ENCODE peak calls at places on chromosomes 3 and 15, in seven cellular contexts. K is hepatocyte, C is right atrium auricular region, P is cardiac muscle cell, N is left ventricle myocardium inferior, D is stomach, F is left lung. U is an unnamed sample.
A peak's percentile ranks its signal among the peaks of the same experiment; 100 is the strongest.

GRCh38 chr3:158679547-158680000 is 7.1 kb upstream of the LXN start:
- DNase-seq in K (no peak), C (no peak), P (no peak), N (no peak), D (no peak), F (no peak), U (no peak)

GRCh38 chr3:172288625-172289024 is 159.6 kb downstream of the GHSR start:
- DNase-seq in K (no peak), C (no peak), P (no peak), N (no peak), D (no peak), F (no peak), U (no peak)

GRCh38 chr15:90002428-90002844 is 1.3 kb downstream of the ZNF710 start:
- DNase-seq in K (peak; percentile 62), C (no peak), P (peak; percentile 47), N (peak; percentile 44), D (no peak), F (peak; percentile 88), U (peak; percentile 31)

GRCh38 chr3:50365080-50365841 is 5.9 kb upstream of the TMEM115 start:
- DNase-seq in K (peak; percentile 95), C (peak; percentile 82), P (peak; percentile 86), N (peak; percentile 82), D (peak; percentile 95), F (peak; percentile 96), U (peak; percentile 91)

GRCh38 chr3:195566797-195567196 is 16.9 kb downstream of the APOD start:
- DNase-seq in K (no peak), C (no peak), P (no peak), N (no peak), D (no peak), F (no peak), U (no peak)

GRCh38 chr3:6578526-6578925 is 282.4 kb upstream of the GRM7 start:
- DNase-seq in K (no peak), C (no peak), P (no peak), N (no peak), D (no peak), F (no peak), U (no peak)

GRCh38 chr3:62793961-62794360 is 81.3 kb downstream of the CADPS start:
- DNase-seq in K (no peak), C (no peak), P (no peak), N (no peak), D (no peak), F (no peak), U (no peak)

GRCh38 chr3:114896978-114897377 is 250.1 kb downstream of the ZBTB20 start:
- DNase-seq in K (no peak), C (no peak), P (no peak), N (no peak), D (no peak), F (no peak), U (no peak)

DNA sequence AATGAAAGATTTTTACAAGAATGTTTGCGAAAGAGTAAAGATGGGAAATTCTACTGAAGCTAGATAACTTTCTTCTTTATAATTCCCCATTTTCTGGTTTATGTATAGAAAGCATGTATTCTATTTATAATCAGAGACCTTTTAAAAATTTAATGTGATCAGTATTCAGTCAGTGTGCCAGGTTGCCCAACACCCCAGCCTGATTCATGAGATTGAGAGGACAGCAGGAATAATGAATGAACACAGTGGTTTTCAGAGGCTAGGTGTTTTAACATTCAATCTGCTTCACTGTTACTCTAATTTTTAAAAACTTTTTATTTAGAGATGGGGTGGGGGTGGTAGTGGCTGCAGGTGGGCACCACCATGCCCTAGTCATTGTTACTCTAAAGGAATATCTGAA is 4.7 kb downstream of the WWTR1 start:
- DNase-seq in K (no peak), C (no peak), P (no peak), N (no peak), D (no peak), F (no peak), U (no peak)
- H3K4me1 ChIP-seq in K (peaks cover 25% of the 10 kb centered on the region), C (peaks cover 65% of the 10 kb centered on the region), P (peaks cover 20% of the 10 kb centered on the region), N (peaks cover 93% of the 10 kb centered on the region), D (peaks cover 19% of the 10 kb centered on the region), F (peaks cover 33% of the 10 kb centered on the region), U (peaks cover 4% of the 10 kb centered on the region)

GRCh38 chr3:182226995-182227394 is 515.3 kb downstream of the SOX2 start:
- DNase-seq in K (no peak), C (no peak), P (no peak), N (no peak), D (no peak), F (no peak), U (no peak)
- TF ChIP-seq CTCF in K (no peak), C (no peak), P (no peak), N (no peak), D (no peak), F (no peak), U (no peak)

GRCh38 chr3:53167418-53168174 is 6.6 kb downstream of the PRKCD start:
- DNase-seq in K (no peak), C (no peak), P (no peak), N (no peak), D (no peak), F (no peak), U (no peak)

GRCh38 chr3:53170325-53171108 is 9.5 kb downstream of the PRKCD start:
- DNase-seq in K (peak; percentile 48), C (no peak), P (no peak), N (no peak), D (no peak), F (peak; percentile 87), U (no peak)

GRCh38 chr3:53169832-53170324 is 8.9 kb downstream of the PRKCD start:
- DNase-seq in K (no peak), C (no peak), P (no peak), N (no peak), D (no peak), F (peak; percentile 69), U (no peak)

GRCh38 chr3:53168175-53168923 is 7.3 kb downstream of the PRKCD start:
- DNase-seq in K (no peak), C (no peak), P (no peak), N (peak; percentile 40), D (no peak), F (peak; percentile 81), U (no peak)

DNA sequence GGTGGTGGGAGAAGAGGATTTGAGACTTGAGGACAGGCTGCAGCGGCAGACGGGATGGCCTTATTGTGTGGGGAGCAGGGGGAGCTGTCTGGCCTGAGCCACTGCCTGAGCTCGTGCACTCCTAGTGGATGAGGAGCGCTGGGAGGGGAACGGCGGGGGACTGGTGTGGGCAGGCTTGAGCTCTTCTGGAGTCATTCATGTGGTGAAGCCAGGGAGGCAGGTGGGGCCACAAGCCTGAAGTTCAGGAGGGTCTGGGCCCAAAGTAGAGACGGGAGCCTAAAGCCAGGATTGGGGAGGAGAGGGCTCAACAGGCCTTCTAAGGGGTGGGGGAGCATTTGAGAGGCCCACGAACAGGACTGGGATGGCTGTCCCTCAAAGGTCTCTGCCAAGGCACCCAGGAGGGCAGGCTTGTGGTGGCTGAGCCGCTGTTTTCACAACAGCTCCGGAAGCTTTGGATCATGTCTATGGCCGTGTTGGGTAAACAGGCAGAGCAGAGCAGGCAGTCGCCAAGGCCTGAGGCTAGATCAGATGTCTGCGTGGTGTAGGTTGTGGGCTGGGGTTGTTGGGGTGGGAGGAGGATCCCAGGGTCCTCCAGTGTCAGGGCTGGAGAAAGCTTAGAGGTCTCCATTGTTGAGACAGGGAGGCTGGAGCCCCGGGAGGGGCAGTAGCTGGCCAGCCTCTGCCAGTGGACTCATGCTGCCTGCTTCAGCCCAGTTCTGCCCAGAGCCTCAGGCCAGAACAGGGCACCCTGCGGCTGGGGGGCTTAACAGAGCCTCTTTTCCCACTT is 8.2 kb downstream of the PRKCD start:
- DNase-seq in K (no peak), C (no peak), P (no peak), N (no peak), D (no peak), F (peak; percentile 80), U (peak; percentile 42)
- H3K27ac ChIP-seq in K (peak overlapping the region; percentile 71), C (peak overlapping the region; percentile 16), P (no peak overlapping the region), N (peak overlapping the region; percentile 36), D (peak overlapping the region; percentile 77), F (peak overlapping the region; percentile 95), U (peak overlapping the region; percentile 51)

GRCh38 chr15:71334434-71334833 is 219.2 kb downstream of the THSD4 start:
- DNase-seq in K (no peak), C (no peak), P (no peak), N (no peak), D (no peak), F (no peak), U (no peak)
- H3K4me1 ChIP-seq in K (peaks cover 8% of the 10 kb centered on the region), C (peaks cover 34% of the 10 kb centered on the region), P (peaks cover 9% of the 10 kb centered on the region), N (peaks cover 65% of the 10 kb centered on the region), D (peaks cover 12% of the 10 kb centered on the region), F (no peaks in the 10 kb centered on the region), U (no peaks in the 10 kb centered on the region)

GRCh38 chr3:16618721-16619120 is 13.5 kb upstream of the DAZL start:
- DNase-seq in K (no peak), C (no peak), P (no peak), N (no peak), D (no peak), F (no peak), U (no peak)
- TF ChIP-seq CTCF in K (no peak), C (no peak), P (no peak), N (no peak), D (no peak), F (no peak), U (no peak)

GRCh38 chr3:150710097-150710496 is 6.4 kb upstream of the ERICH6 start:
- DNase-seq in K (no peak), C (no peak), P (no peak), N (no peak), D (no peak), F (no peak), U (no peak)
- H3K27ac ChIP-seq in K (no peak overlapping the region), C (no peak overlapping the region), P (no peak overlapping the region), N (no peak overlapping the region), D (no peak overlapping the region), F (no peak overlapping the region), U (no peak overlapping the region)

DNA sequence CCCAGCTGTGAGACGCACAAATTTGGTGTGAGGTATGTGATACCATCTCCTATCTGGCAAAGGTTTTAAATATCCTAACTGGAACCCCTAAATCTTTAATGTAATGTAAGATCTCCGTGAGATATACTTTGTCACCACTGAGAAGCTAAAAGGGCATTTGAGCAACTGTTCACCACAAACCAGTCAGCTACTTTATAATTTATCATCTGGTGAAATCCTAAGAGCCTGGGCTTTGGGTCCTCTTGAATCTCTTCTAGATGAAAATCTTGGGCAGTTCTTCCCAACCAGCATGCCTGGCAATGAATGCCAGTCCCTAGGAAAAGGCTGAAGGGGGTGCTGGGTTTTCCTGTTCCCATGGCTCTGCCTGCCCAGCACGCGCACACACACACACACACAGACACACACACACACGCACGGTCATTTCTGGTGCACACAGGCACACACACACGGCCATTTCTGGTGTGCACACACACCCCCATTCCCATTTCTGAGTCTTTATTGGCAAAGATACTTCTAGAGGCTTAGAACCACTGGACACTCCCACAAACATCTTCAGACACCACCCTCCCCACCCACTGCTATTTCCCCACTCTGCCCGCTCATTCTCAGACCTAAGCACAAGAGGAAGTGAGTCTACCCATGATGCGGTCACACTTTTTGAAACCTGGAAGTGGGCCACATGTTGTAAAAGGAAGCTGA is 72.6 kb downstream of the MYO1E start:
- DNase-seq in K (peak; percentile 46), C (peak; percentile 91), P (no peak), N (peak; percentile 45), D (peak; percentile 66), F (peak; percentile 66), U (peak; percentile 49)
- H3K4me1 ChIP-seq in K (peaks cover 14% of the 10 kb centered on the region), C (peaks cover 34% of the 10 kb centered on the region), P (no peaks in the 10 kb centered on the region), N (peaks cover 57% of the 10 kb centered on the region), D (peaks cover 29% of the 10 kb centered on the region), F (peaks cover 39% of the 10 kb centered on the region), U (no peaks in the 10 kb centered on the region)